ENCODE peak calls at places on chromosomes 16 and 17, in ten cellular contexts. C is heart right ventricle, I is OCI-LY7, V is AG09319, A is thoracic aorta, R is HCT116, F is gastrocnemius medialis, L is thyroid gland, P is tibial nerve, U is HFFc6. Q is an unnamed sample.

GRCh38 chr17:76682306-76682705 is 28.5 kb downstream of the MXRA7 start:
- DNase-seq in P (peak; percentile 43), V (peak; percentile 54), U (no peak), C (peak; percentile 58), I (no peak), R (no peak), F (no peak), L (no peak), A (no peak), Q (no peak)

GRCh38 chr16:83992624-83993023 is 24.6 kb downstream of the NECAB2 start:
- DNase-seq in F (peak; percentile 24), R (no peak), U (peak; percentile 52), V (peak; percentile 11), P (peak; percentile 25), A (no peak), I (no peak), C (peak; percentile 70), L (peak; percentile 75), Q (no peak)

GRCh38 chr16:10566613-10567012 is 13.8 kb downstream of the EMP2 start:
- DNase-seq in P (no peak), V (no peak), U (no peak), C (no peak), R (no peak), I (peak; percentile 7), F (no peak), A (no peak), L (no peak), Q (no peak)

GRCh38 chr17:40091691-40092397 is 8.5 kb downstream of the NR1D1 start:
- DNase-seq in P (no peak), U (no peak), L (peak; percentile 32), V (no peak), I (no peak), C (peak; percentile 41), R (no peak), A (no peak), F (no peak), Q (no peak)

GRCh38 chr17:77441130-77441920 is 300.6 kb downstream of the SEC14L1 start:
- DNase-seq in U (no peak), F (no peak), R (no peak), A (no peak), C (no peak), L (no peak), P (no peak), I (peak; percentile 100), V (no peak), Q (no peak)

GRCh38 chr17:7001562-7001961 is 5.7 kb downstream of the ALOX12 start:
- DNase-seq in C (no peak), L (no peak), F (no peak), I (no peak), P (no peak), A (no peak), U (no peak), R (no peak), V (no peak), Q (peak; percentile 69)

GRCh38 chr17:77286641-77287431 is 146.1 kb downstream of the SEC14L1 start:
- DNase-seq in V (no peak), F (no peak), I (no peak), U (peak; percentile 50), A (no peak), L (peak; percentile 95), C (peak; percentile 49), R (peak; percentile 73), P (no peak), Q (no peak)

GRCh38 chr16:27468941-27469531 is 67.1 kb downstream of the IL21R start:
- DNase-seq in L (no peak), C (no peak), U (no peak), R (no peak), A (no peak), I (no peak), P (no peak), V (no peak), F (no peak), Q (no peak)

GRCh38 chr17:41620583-41621434 is 3.6 kb downstream of the KRT17 start:
- DNase-seq in A (no peak), C (no peak), F (no peak), V (no peak), U (no peak), I (no peak), P (no peak), R (no peak), L (no peak), Q (no peak)
- TF ChIP-seq CTCF in A (peak; percentile 8), C (no peak), F (no peak), V (no peak), U (no peak), I (no peak), P (no peak), R (no peak), L (no peak), Q (no peak)

GRCh38 chr16:28495098-28495793 is 803 bp downstream of the APOBR start:
- DNase-seq in I (no peak), A (no peak), C (no peak), V (no peak), L (peak; percentile 42), F (no peak), R (no peak), P (no peak), U (no peak), Q (no peak)

GRCh38 chr16:28494141-28494851 is at the start of gene APOBR:
- DNase-seq in P (peak; percentile 31), I (peak; percentile 88), R (no peak), L (no peak), V (no peak), F (no peak), A (no peak), U (no peak), C (peak; percentile 49), Q (peak; percentile 17)

GRCh38 chr16:28492511-28492910 is 637 bp upstream of the CLN3 start:
- DNase-seq in A (no peak), U (no peak), L (no peak), F (no peak), V (no peak), I (no peak), P (no peak), C (no peak), R (no peak), Q (no peak)

GRCh38 chr16:28491970-28492474 is at the start of gene CLN3:
- DNase-seq in I (peak; percentile 97), L (peak; percentile 95), P (peak; percentile 90), F (peak; percentile 93), U (peak; percentile 92), C (peak; percentile 94), V (peak; percentile 86), A (peak; percentile 73), R (peak; percentile 93), Q (peak; percentile 69)

DNA sequence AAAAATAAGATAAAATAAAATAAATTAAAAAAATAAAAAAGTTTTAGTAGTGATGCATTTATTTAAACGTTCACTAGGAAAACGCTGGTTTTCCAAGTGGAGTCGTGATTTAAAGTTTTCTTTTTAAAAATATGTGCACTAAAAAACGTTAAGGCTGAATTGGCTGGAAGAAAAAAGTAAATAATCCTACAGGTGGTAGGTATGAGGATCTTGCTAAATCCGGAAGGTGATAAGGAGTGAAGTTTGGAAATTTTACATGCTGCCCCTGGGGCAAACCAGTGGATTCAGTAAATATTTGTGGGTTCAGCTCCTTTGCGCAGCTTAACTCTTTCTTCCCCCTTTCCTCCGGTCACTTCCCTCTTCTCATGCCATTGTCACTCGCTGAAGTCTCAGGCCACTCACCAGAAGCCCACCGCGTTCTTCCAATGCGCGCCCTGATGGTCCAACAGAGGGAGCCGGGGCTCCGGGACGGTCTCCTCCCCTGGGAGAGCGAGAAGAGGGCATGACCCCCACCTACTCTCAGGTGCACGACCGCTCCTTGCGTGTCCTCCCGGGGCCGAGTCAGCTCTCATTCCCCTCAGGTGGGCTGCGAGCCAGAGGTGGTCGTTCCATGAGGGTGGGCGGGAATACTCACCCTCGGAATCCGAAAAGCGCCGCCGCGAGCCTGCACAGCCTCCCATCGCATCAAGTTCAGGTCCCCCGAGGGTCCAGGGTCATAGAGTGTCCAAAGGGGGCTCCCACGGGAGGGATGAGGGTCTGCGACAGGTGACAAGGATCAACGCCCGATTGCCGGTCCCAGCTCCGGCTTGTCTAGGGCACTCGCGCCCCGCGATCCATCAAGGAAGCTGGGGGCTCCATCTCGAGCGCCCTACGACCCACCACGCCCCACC is 549 bp downstream of the CLN3 start:
- DNase-seq in L (peak; percentile 57), F (no peak), U (peak; percentile 4), R (no peak), I (peak; percentile 42), A (no peak), P (peak; percentile 21), V (no peak), C (peak; percentile 48), Q (peak; percentile 23)
- TF ChIP-seq CTCF in L (peak; percentile 47), F (peak; percentile 70), U (peak; percentile 51), R (peak; percentile 13), I (peak; percentile 46), A (no peak), P (no peak), V (peak; percentile 44), C (peak; percentile 19), Q (no peak)

GRCh38 chr16:69402448-69402847 is 16.6 kb upstream of the TERF2 start:
- DNase-seq in L (no peak), U (no peak), I (peak; percentile 21), F (no peak), R (no peak), P (no peak), A (no peak), C (no peak), V (no peak), Q (no peak)

GRCh38 chr16:69405326-69405725 is 19.1 kb upstream of the CYB5B start:
- DNase-seq in V (no peak), A (no peak), F (no peak), P (no peak), U (no peak), R (no peak), I (no peak), C (no peak), L (no peak), Q (no peak)

GRCh38 chr16:69405757-69406156 is 18.7 kb upstream of the CYB5B start:
- DNase-seq in C (no peak), L (no peak), F (no peak), V (no peak), R (no peak), I (no peak), U (no peak), P (no peak), A (no peak), Q (no peak)

GRCh38 chr16:69406780-69407331 is 17.6 kb upstream of the CYB5B start:
- DNase-seq in R (peak; percentile 99), F (no peak), U (peak; percentile 15), P (no peak), L (no peak), I (peak; percentile 29), A (no peak), V (no peak), C (no peak), Q (no peak)

DNA sequence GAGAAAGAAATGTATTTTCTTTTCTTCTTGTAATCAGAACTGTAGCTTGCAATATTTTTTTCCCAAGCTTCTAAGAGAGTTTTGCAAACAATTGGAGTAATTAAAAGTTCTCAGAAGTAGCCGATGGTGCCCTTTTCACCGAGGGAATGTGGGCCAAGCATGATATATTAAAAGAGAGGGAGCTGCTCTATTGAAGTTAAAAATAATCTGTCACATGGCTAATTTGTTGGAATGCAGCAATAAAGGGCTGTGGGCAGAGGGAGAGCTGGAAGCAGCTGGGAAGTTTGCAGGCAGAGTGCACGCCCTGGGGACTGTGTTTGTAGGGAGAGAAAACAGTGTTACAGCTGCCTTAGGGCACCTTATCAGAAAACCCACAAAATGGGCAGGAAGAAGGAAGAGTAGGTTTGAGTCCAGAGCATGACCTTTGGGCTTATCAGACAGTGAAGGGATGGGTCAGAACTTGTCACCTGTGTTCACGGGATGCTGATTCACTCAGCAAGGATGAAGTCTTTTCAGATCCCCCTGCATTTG is 18.5 kb upstream of the TERF2 start:
- DNase-seq in C (peak; percentile 27), U (peak; percentile 59), V (no peak), A (no peak), F (no peak), I (no peak), P (no peak), R (peak; percentile 95), L (peak; percentile 63), Q (no peak)
- TF ChIP-seq CTCF in C (no peak), U (no peak), V (no peak), A (no peak), F (no peak), I (no peak), P (no peak), R (no peak), L (no peak), Q (no peak)

DNA sequence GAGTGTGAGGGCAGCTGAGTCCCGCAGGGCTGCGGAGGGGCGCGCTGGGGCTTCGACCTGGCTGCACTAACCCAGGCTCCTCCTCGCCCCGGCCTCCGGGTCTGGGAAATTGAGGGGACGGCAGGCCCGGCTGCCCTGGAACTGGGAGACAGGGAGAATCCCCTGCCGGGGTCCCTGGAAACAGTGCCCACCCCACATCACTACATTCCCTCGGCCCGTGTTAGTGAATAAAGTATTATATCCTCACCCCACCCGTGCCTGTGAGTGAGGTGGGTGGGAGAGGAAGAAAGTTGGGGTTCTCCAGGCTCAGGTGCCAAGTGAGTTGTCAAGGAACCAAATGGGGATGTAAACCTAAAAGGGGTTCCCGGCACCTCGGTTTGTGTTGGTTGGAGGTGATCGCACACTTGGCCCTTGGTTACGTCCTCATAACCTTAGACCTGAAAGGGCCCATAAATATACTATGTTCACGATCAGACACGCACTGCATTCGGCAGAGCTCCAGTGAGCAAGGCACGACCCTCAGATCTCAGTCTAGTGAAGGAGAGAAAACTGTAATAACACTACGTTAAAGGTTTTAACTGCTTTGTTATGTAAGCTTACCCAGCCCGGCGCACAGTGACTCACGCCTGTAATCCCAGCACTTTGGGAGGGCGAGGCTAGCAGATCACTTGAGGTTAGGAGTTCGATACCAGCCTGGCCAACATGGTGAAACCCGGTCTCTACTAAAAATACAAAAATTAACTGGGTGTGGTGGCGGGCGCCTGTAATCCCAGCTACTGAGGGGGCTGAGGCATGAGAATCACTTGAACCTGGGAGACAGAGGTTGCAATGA is 11.2 kb downstream of the ZNF771 start:
- DNase-seq in F (no peak), R (no peak), L (no peak), I (no peak), V (no peak), U (no peak), P (no peak), A (no peak), C (no peak), Q (no peak)
- TF ChIP-seq CTCF in F (no peak), R (no peak), L (no peak), I (peak; percentile 54), V (no peak), U (no peak), P (no peak), A (no peak), C (no peak), Q (no peak)